ENCODE peak calls at places on chromosomes 7 and 10, in five cellular contexts. E is M059J; S is aorta; B is activated CD4-positive, alpha-beta T cell treated with anti-CD3 and anti-CD28 coated beads, Interleukin-2, amount 10 ng/mL, durations not matched to agents 7 days and 5 days; X is Karpas-422. D is an unnamed sample.

GRCh38 chr7:149854611-149855367 is 16.6 kb downstream of the ZNF862 start:
- DNase-seq in B (peak; percentile 20), S (no peak), X (no peak), E (peak; percentile 82), D (peak; percentile 28)

GRCh38 chr7:102046373-102047117 is 229.1 kb downstream of the CUX1 start:
- DNase-seq in X (no peak), B (no peak), S (peak; percentile 12), E (peak; percentile 31), D (no peak)

GRCh38 chr10:73590881-73591577 is at the start of gene USP54:
- DNase-seq in X (no peak), S (no peak), B (peak; percentile 27), E (peak; percentile 84), D (no peak)

GRCh38 chr7:37304926-37305325 is 143.7 kb downstream of the ELMO1 start:
- DNase-seq in S (no peak), X (no peak), B (no peak), E (peak; percentile 55), D (no peak)

GRCh38 chr10:60399343-60399742 is 9.7 kb upstream of the ANK3 start:
- DNase-seq in E (no peak), S (no peak), B (no peak), X (no peak), D (no peak)

GRCh38 chr7:7816084-7816483 is 97.7 kb upstream of the RPA3 start:
- DNase-seq in S (no peak), E (no peak), B (peak; percentile 43), X (no peak), D (no peak)

GRCh38 chr7:92934096-92934495 is 97.7 kb upstream of the CDK6 start:
- DNase-seq in E (no peak), S (no peak), B (no peak), X (no peak), D (no peak)

GRCh38 chr10:48976208-48976607 is 36.6 kb upstream of the LRRC18 start:
- DNase-seq in S (no peak), X (no peak), B (no peak), E (peak; percentile 15), D (no peak)

GRCh38 chr10:107072028-107072427 is 92.5 kb downstream of the SORCS1 start:
- DNase-seq in X (no peak), B (no peak), S (no peak), E (no peak), D (no peak)

GRCh38 chr10:21572578-21572977 is 38.5 kb downstream of the MLLT10 start:
- DNase-seq in E (peak; percentile 39), B (no peak), S (no peak), X (no peak), D (no peak)

GRCh38 chr7:111734955-111735660 is 172.8 kb upstream of the IMMP2L start:
- DNase-seq in X (no peak), S (no peak), B (no peak), E (no peak), D (no peak)

GRCh38 chr7:88202799-88203198 is 17.0 kb downstream of the SRI start:
- DNase-seq in B (no peak), E (no peak), X (peak; percentile 40), S (no peak), D (no peak)

GRCh38 chr7:98562336-98563182 is 54.5 kb upstream of the NPTX2 start:
- DNase-seq in X (peak; percentile 83), E (no peak), S (no peak), B (no peak), D (no peak)

GRCh38 chr7:30926323-30926722 is 14.7 kb downstream of the AQP1 start:
- DNase-seq in X (no peak), S (peak; percentile 55), E (no peak), B (no peak), D (no peak)

GRCh38 chr7:127792528-127793342 is 140.7 kb downstream of the SND1 start:
- DNase-seq in B (peak; percentile 34), E (peak; percentile 29), X (peak; percentile 81), S (no peak), D (peak; percentile 6)

GRCh38 chr10:30056767-30057355 is 2.5 kb downstream of the JCAD start:
- DNase-seq in S (no peak), E (no peak), B (no peak), X (no peak), D (no peak)

GRCh38 chr7:129773871-129774270 is 162.4 kb downstream of the NRF1 start:
- DNase-seq in E (peak; percentile 15), X (no peak), S (no peak), B (no peak), D (no peak)

GRCh38 chr10:122022276-122022675 is 33.3 kb downstream of the TACC2 start:
- DNase-seq in X (no peak), B (no peak), E (no peak), S (no peak), D (no peak)

GRCh38 chr10:99364125-99364524 is 35.0 kb downstream of the CNNM1 start:
- DNase-seq in X (no peak), B (no peak), S (no peak), E (no peak), D (no peak)

GRCh38 chr7:118286131-118286530 is 61.6 kb downstream of the ANKRD7 start:
- DNase-seq in X (no peak), E (no peak), B (no peak), S (no peak), D (no peak)

GRCh38 chr10:102813734-102814455 is 23.3 kb downstream of the CYP17A1 start:
- DNase-seq in E (peak; percentile 24), S (no peak), X (no peak), B (no peak), D (no peak)

GRCh38 chr10:28496481-28496961 is 36.4 kb upstream of the WAC start:
- DNase-seq in E (peak; percentile 46), X (no peak), B (no peak), S (no peak), D (no peak)

GRCh38 chr7:69890081-69890369 is 291.8 kb downstream of the AUTS2 start:
- DNase-seq in E (no peak), X (no peak), S (no peak), B (no peak), D (no peak)

GRCh38 chr7:95245828-95246227 is 78.5 kb downstream of the PON1 start:
- DNase-seq in X (no peak), B (no peak), E (no peak), S (no peak), D (no peak)

GRCh38 chr7:29217112-29217511 is 22.5 kb downstream of the CHN2 start:
- DNase-seq in X (no peak), S (no peak), E (no peak), B (no peak), D (no peak)

GRCh38 chr7:131630427-131630826 is 74.0 kb upstream of the PODXL start:
- DNase-seq in B (no peak), E (no peak), S (no peak), X (no peak), D (no peak)

GRCh38 chr10:83397806-83398205 is 741.5 kb upstream of the GHITM start:
- DNase-seq in S (no peak), B (no peak), X (no peak), E (no peak), D (no peak)

GRCh38 chr10:35639651-35640311 is 2.3 kb downstream of the FZD8 start:
- DNase-seq in S (peak; percentile 80), B (no peak), X (no peak), E (no peak), D (no peak)

GRCh38 chr10:95637911-95638310 is 18.6 kb downstream of the ALDH18A1 start:
- DNase-seq in E (no peak), B (no peak), X (no peak), S (no peak), D (no peak)

GRCh38 chr7:36175872-36176271 is 22.8 kb downstream of the EEPD1 start:
- DNase-seq in B (no peak), S (peak; percentile 80), E (no peak), X (no peak), D (no peak)

GRCh38 chr7:21887779-21888178 is 57.9 kb downstream of the CDCA7L start:
- DNase-seq in B (no peak), E (no peak), X (no peak), S (no peak), D (no peak)

GRCh38 chr10:32103721-32104120 is 47.5 kb upstream of the KIF5B start:
- DNase-seq in X (no peak), B (no peak), E (peak; percentile 25), S (no peak), D (no peak)

GRCh38 chr7:144738708-144739314 is 97.0 kb downstream of the TPK1 start:
- DNase-seq in E (peak; percentile 10), X (peak; percentile 65), B (peak; percentile 38), S (no peak), D (peak; percentile 2)

GRCh38 chr7:15977663-15978062 is 291.2 kb upstream of the MEOX2 start:
- DNase-seq in B (no peak), E (peak; percentile 79), S (no peak), X (no peak), D (no peak)